ENCODE peak calls at places on chromosomes 2 and 18, in nine cellular contexts. L is adipocyte, K is mammary epithelial cell, E is HCT116, P is stomach, M is breast epithelium, X is right atrium auricular region, C is tibial artery, R is IMR-90. Y is an unnamed sample.

GRCh38 chr2:96984300-96984699 is 2.1 kb downstream of the FAM178B start:
- DNase-seq in L (no peak), K (no peak), E (no peak), P (no peak), M (no peak), X (no peak), C (no peak), R (no peak), Y (no peak)

GRCh38 chr2:105397959-105398521 is 811 bp downstream of the FHL2 start:
- DNase-seq in L (peak; percentile 67), K (no peak), E (no peak), P (no peak), M (no peak), X (peak; percentile 21), C (no peak), R (no peak), Y (no peak)

GRCh38 chr2:155815851-155816250 is 516.7 kb downstream of the NR4A2 start:
- DNase-seq in L (peak; percentile 12), K (peak; percentile 22), E (peak; percentile 23), P (no peak), M (no peak), X (no peak), C (no peak), R (no peak), Y (peak; percentile 9)

GRCh38 chr2:108929896-108930425 is 59.1 kb downstream of the EDAR start:
- DNase-seq in L (no peak), K (no peak), E (no peak), P (no peak), M (no peak), X (no peak), C (no peak), R (no peak), Y (no peak)

GRCh38 chr2:30807249-30807648 is at the start of gene CAPN13:
- DNase-seq in L (no peak), K (peak; percentile 1), E (peak; percentile 32), P (peak; percentile 84), M (peak; percentile 72), X (no peak), C (no peak), R (no peak), Y (no peak)

GRCh38 chr18:45050712-45051639 is 370.3 kb downstream of the SETBP1 start:
- DNase-seq in L (peak; percentile 92), K (peak; percentile 68), E (no peak), P (no peak), M (no peak), X (no peak), C (no peak), R (peak; percentile 96), Y (peak; percentile 65)

GRCh38 chr2:30325542-30326328 is 94.4 kb downstream of the LBH start:
- DNase-seq in L (no peak), K (no peak), E (no peak), P (no peak), M (no peak), X (no peak), C (no peak), R (no peak), Y (no peak)

GRCh38 chr2:238439093-238439849 is 12.5 kb downstream of the ASB1 start:
- DNase-seq in L (peak; percentile 85), K (peak; percentile 100), E (peak; percentile 97), P (peak; percentile 61), M (peak; percentile 38), X (peak; percentile 81), C (no peak), R (peak; percentile 98), Y (peak; percentile 98)

GRCh38 chr2:36348721-36349120 is 6.9 kb upstream of the CRIM1 start:
- DNase-seq in L (no peak), K (no peak), E (no peak), P (no peak), M (no peak), X (no peak), C (no peak), R (peak; percentile 58), Y (no peak)

GRCh38 chr2:61410185-61410584 is 60.7 kb downstream of the USP34 start:
- DNase-seq in L (no peak), K (peak; percentile 41), E (no peak), P (no peak), M (no peak), X (no peak), C (no peak), R (no peak), Y (no peak)

GRCh38 chr2:10966056-10966455 is 54.3 kb downstream of the KCNF1 start:
- DNase-seq in L (no peak), K (no peak), E (no peak), P (no peak), M (no peak), X (no peak), C (no peak), R (no peak), Y (no peak)
- H3K27me3 ChIP-seq in L (peaks cover 28% of the 10 kb centered on the region), K (peaks cover 16% of the 10 kb centered on the region), E (no peaks in the 10 kb centered on the region), P (peaks cover 47% of the 10 kb centered on the region), M (no peaks in the 10 kb centered on the region), X (no peaks in the 10 kb centered on the region), C (peaks cover 37% of the 10 kb centered on the region), R (no peaks in the 10 kb centered on the region), Y (no peaks in the 10 kb centered on the region)

GRCh38 chr18:24055878-24056277 is 41.3 kb downstream of the TTC39C start:
- DNase-seq in L (peak; percentile 57), K (no peak), E (no peak), P (no peak), M (no peak), X (no peak), C (no peak), R (peak; percentile 11), Y (no peak)
- H3K4me3 ChIP-seq in L (peak overlapping the region; percentile 66), K (no peak overlapping the region), E (no peak overlapping the region), P (no peak overlapping the region), M (no peak overlapping the region), X (no peak overlapping the region), C (no peak overlapping the region), R (no peak overlapping the region), Y (no peak overlapping the region)

DNA sequence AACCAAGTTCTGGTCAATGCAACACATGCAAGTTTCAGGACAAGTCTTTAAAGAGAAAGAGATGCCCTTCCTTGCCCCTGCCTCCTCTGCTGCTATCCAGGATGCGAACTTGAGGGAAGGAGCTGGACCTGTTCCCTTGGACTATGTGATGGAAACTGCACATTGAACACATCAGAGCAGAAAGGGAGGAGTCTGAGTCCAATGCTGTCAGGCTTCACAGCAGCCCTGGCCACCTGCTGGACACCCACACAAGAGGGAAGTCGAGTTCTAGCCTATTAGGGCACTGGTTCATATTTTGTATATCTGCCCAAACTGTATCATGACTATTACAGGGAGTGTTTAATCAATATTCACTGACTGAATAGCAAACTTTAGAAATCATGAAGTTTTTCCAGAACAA is 38.3 kb upstream of the TEX51 start:
- DNase-seq in L (no peak), K (no peak), E (no peak), P (no peak), M (no peak), X (peak; percentile 23), C (no peak), R (no peak), Y (no peak)
- H3K27me3 ChIP-seq in L (peaks cover 38% of the 10 kb centered on the region), K (no peaks in the 10 kb centered on the region), E (peaks cover 39% of the 10 kb centered on the region), P (no peaks in the 10 kb centered on the region), M (no peaks in the 10 kb centered on the region), X (no peaks in the 10 kb centered on the region), C (peaks cover 2% of the 10 kb centered on the region), R (peaks cover 2% of the 10 kb centered on the region), Y (no peaks in the 10 kb centered on the region)

DNA sequence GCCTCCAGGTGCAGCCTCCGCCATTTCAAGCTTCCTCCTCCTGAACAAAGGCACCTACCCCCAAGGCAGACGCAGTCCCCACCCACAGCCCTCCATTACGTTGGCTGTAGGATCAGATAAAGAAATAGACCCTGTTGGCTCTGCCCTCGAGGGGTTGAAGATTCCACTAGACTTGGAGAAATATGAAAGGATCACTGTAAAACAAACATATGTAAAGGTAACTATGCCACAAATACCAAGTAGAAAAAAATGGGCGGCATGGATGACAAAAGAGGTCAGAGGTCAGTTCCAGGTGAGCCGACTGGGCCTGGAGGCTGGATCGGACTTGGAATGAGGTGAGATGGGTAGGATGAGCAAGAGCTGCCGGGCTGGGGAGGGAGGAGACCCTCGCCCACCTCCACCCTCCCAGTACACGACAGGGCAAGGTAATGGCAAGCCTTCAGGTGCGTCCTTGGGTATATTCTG is 84.8 kb upstream of the POMC start:
- DNase-seq in L (no peak), K (no peak), E (no peak), P (no peak), M (no peak), X (no peak), C (no peak), R (no peak), Y (no peak)
- H3K4me3 ChIP-seq in L (peak overlapping the region; percentile 73), K (no peak overlapping the region), E (no peak overlapping the region), P (peak overlapping the region; percentile 71), M (peak overlapping the region; percentile 71), X (peak overlapping the region; percentile 78), C (peak overlapping the region; percentile 67), R (no peak overlapping the region), Y (no peak overlapping the region)